ENCODE peak calls at places on chromosomes 13 and 19, in six cellular contexts. One of them, this sample, is unnamed.

GRCh38 chr19:38852231-38853044 is 2.7 kb upstream of the HNRNPL start:
- DNase-seq in amniotic stem cell: peak; percentile 54
- DNase-seq in NCI-H510A treated with DMSO at 0.1 percent for 48 hours: peak; percentile 20
- DNase-seq in stimulated activated CD4-positive, alpha-beta T cell treated with anti-CD3 and anti-CD28 coated beads, Interleukin-4, amount 100 ng/mL, for 24 hours: peak; percentile 67
- DNase-seq in GM12865: peak; percentile 81
- DNase-seq in neural crest cell: peak; percentile 50
- DNase-seq in this sample: peak; percentile 77

GRCh38 chr13:34145061-34145460 is 327.1 kb downstream of the RFC3 start:
- DNase-seq in amniotic stem cell: no peak
- DNase-seq in NCI-H510A treated with DMSO at 0.1 percent for 48 hours: no peak
- DNase-seq in stimulated activated CD4-positive, alpha-beta T cell treated with anti-CD3 and anti-CD28 coated beads, Interleukin-4, amount 100 ng/mL, for 24 hours: no peak
- DNase-seq in GM12865: no peak
- DNase-seq in neural crest cell: no peak
- DNase-seq in this sample: no peak

GRCh38 chr13:35554972-35555623 is 78.6 kb upstream of the MAB21L1 start:
- DNase-seq in amniotic stem cell: no peak
- DNase-seq in NCI-H510A treated with DMSO at 0.1 percent for 48 hours: no peak
- DNase-seq in stimulated activated CD4-positive, alpha-beta T cell treated with anti-CD3 and anti-CD28 coated beads, Interleukin-4, amount 100 ng/mL, for 24 hours: no peak
- DNase-seq in GM12865: no peak
- DNase-seq in neural crest cell: no peak
- DNase-seq in this sample: no peak

GRCh38 chr13:23960566-23961156 is 63.4 kb upstream of the C1QTNF9B start:
- DNase-seq in amniotic stem cell: peak; percentile 11
- DNase-seq in NCI-H510A treated with DMSO at 0.1 percent for 48 hours: peak; percentile 29
- DNase-seq in stimulated activated CD4-positive, alpha-beta T cell treated with anti-CD3 and anti-CD28 coated beads, Interleukin-4, amount 100 ng/mL, for 24 hours: no peak
- DNase-seq in GM12865: peak; percentile 43
- DNase-seq in neural crest cell: no peak
- DNase-seq in this sample: peak; percentile 50

GRCh38 chr19:58182577-58182988 is 278 bp upstream of the ZNF274 start:
- DNase-seq in amniotic stem cell: peak; percentile 66
- DNase-seq in NCI-H510A treated with DMSO at 0.1 percent for 48 hours: no peak
- DNase-seq in stimulated activated CD4-positive, alpha-beta T cell treated with anti-CD3 and anti-CD28 coated beads, Interleukin-4, amount 100 ng/mL, for 24 hours: no peak
- DNase-seq in GM12865: peak; percentile 96
- DNase-seq in neural crest cell: no peak
- DNase-seq in this sample: peak; percentile 89

GRCh38 chr19:1216756-1217155 is 11.2 kb downstream of the STK11 start:
- DNase-seq in amniotic stem cell: no peak
- DNase-seq in NCI-H510A treated with DMSO at 0.1 percent for 48 hours: no peak
- DNase-seq in stimulated activated CD4-positive, alpha-beta T cell treated with anti-CD3 and anti-CD28 coated beads, Interleukin-4, amount 100 ng/mL, for 24 hours: no peak
- DNase-seq in GM12865: no peak
- DNase-seq in neural crest cell: no peak
- DNase-seq in this sample: no peak

GRCh38 chr13:113400621-113401451 is 36.9 kb upstream of the GRTP1 start:
- DNase-seq in amniotic stem cell: no peak
- DNase-seq in NCI-H510A treated with DMSO at 0.1 percent for 48 hours: peak; percentile 24
- DNase-seq in stimulated activated CD4-positive, alpha-beta T cell treated with anti-CD3 and anti-CD28 coated beads, Interleukin-4, amount 100 ng/mL, for 24 hours: no peak
- DNase-seq in GM12865: no peak
- DNase-seq in neural crest cell: no peak
- DNase-seq in this sample: no peak

GRCh38 chr13:73200432-73200831 is 141.6 kb downstream of the KLF5 start:
- DNase-seq in amniotic stem cell: no peak
- DNase-seq in NCI-H510A treated with DMSO at 0.1 percent for 48 hours: no peak
- DNase-seq in stimulated activated CD4-positive, alpha-beta T cell treated with anti-CD3 and anti-CD28 coated beads, Interleukin-4, amount 100 ng/mL, for 24 hours: no peak
- DNase-seq in GM12865: no peak
- DNase-seq in neural crest cell: no peak
- DNase-seq in this sample: no peak

GRCh38 chr13:42926555-42926954 is 65.5 kb downstream of the EPSTI1 start:
- DNase-seq in amniotic stem cell: no peak
- DNase-seq in NCI-H510A treated with DMSO at 0.1 percent for 48 hours: no peak
- DNase-seq in stimulated activated CD4-positive, alpha-beta T cell treated with anti-CD3 and anti-CD28 coated beads, Interleukin-4, amount 100 ng/mL, for 24 hours: no peak
- DNase-seq in GM12865: no peak
- DNase-seq in neural crest cell: no peak
- DNase-seq in this sample: no peak

GRCh38 chr13:113084094-113084942 is 21.3 kb upstream of the F7 start:
- DNase-seq in amniotic stem cell: no peak
- DNase-seq in NCI-H510A treated with DMSO at 0.1 percent for 48 hours: no peak
- DNase-seq in stimulated activated CD4-positive, alpha-beta T cell treated with anti-CD3 and anti-CD28 coated beads, Interleukin-4, amount 100 ng/mL, for 24 hours: no peak
- DNase-seq in GM12865: no peak
- DNase-seq in neural crest cell: no peak
- DNase-seq in this sample: no peak

GRCh38 chr19:20423381-20424207 is 142.0 kb downstream of the ZNF737 start:
- DNase-seq in amniotic stem cell: no peak
- DNase-seq in NCI-H510A treated with DMSO at 0.1 percent for 48 hours: no peak
- DNase-seq in stimulated activated CD4-positive, alpha-beta T cell treated with anti-CD3 and anti-CD28 coated beads, Interleukin-4, amount 100 ng/mL, for 24 hours: peak; percentile 17
- DNase-seq in GM12865: peak; percentile 52
- DNase-seq in neural crest cell: peak; percentile 3
- DNase-seq in this sample: peak; percentile 81

GRCh38 chr19:6475321-6476108 is 6.1 kb downstream of the DENND1C start:
- DNase-seq in amniotic stem cell: no peak
- DNase-seq in NCI-H510A treated with DMSO at 0.1 percent for 48 hours: no peak
- DNase-seq in stimulated activated CD4-positive, alpha-beta T cell treated with anti-CD3 and anti-CD28 coated beads, Interleukin-4, amount 100 ng/mL, for 24 hours: no peak
- DNase-seq in GM12865: no peak
- DNase-seq in neural crest cell: no peak
- DNase-seq in this sample: no peak

GRCh38 chr13:77330009-77330471 is 3.1 kb upstream of the MYCBP2 start:
- DNase-seq in amniotic stem cell: no peak
- DNase-seq in NCI-H510A treated with DMSO at 0.1 percent for 48 hours: peak; percentile 62
- DNase-seq in stimulated activated CD4-positive, alpha-beta T cell treated with anti-CD3 and anti-CD28 coated beads, Interleukin-4, amount 100 ng/mL, for 24 hours: no peak
- DNase-seq in GM12865: peak; percentile 37
- DNase-seq in neural crest cell: no peak
- DNase-seq in this sample: peak; percentile 58

This sample was measured in NB4.